ENCODE peak calls at places on chromosome 14, in four cellular contexts. One of them, this sample, is unnamed.

GRCh38 chr14:25836647-25837046 is 761.2 kb downstream of the NOVA1 start:
- DNase-seq in GM12878: no peak
- DNase-seq in HepG2: no peak
- DNase-seq in H1: no peak
- DNase-seq in this sample: no peak

GRCh38 chr14:66813636-66814035 is 305.7 kb downstream of the GPHN start:
- DNase-seq in GM12878: no peak
- DNase-seq in HepG2: no peak
- DNase-seq in H1: no peak
- DNase-seq in this sample: no peak

GRCh38 chr14:44567997-44568396 is 60.9 kb upstream of the FSCB start:
- DNase-seq in GM12878: no peak
- DNase-seq in HepG2: no peak
- DNase-seq in H1: no peak
- DNase-seq in this sample: no peak

GRCh38 chr14:77148510-77149231 is 7.1 kb upstream of the ZDHHC22 start:
- DNase-seq in GM12878: no peak
- DNase-seq in HepG2: no peak
- DNase-seq in H1: no peak
- DNase-seq in this sample: no peak

GRCh38 chr14:95226801-95227200 is 69.5 kb upstream of the DICER1 start:
- DNase-seq in GM12878: no peak
- DNase-seq in HepG2: no peak
- DNase-seq in H1: no peak
- DNase-seq in this sample: no peak

GRCh38 chr14:52012635-52013034 is 23.3 kb downstream of the RTRAF start:
- DNase-seq in GM12878: no peak
- DNase-seq in HepG2: no peak
- DNase-seq in H1: no peak
- DNase-seq in this sample: no peak

GRCh38 chr14:77100961-77101360 is 2.9 kb downstream of the CIPC start:
- DNase-seq in GM12878: no peak
- DNase-seq in HepG2: no peak
- DNase-seq in H1: no peak
- DNase-seq in this sample: no peak

GRCh38 chr14:24037658-24038037 is 14.2 kb upstream of the CARMIL3 start:
- DNase-seq in GM12878: no peak
- DNase-seq in HepG2: no peak
- DNase-seq in H1: no peak
- DNase-seq in this sample: no peak

GRCh38 chr14:63308723-63309317 is 9.9 kb downstream of the GPHB5 start:
- DNase-seq in GM12878: no peak
- DNase-seq in HepG2: peak
- DNase-seq in H1: peak
- DNase-seq in this sample: no peak

GRCh38 chr14:104985675-104986486 is at the start of gene CLBA1:
- DNase-seq in GM12878: peak
- DNase-seq in HepG2: peak
- DNase-seq in H1: no peak
- DNase-seq in this sample: peak

GRCh38 chr14:76844223-76844622 is 18.0 kb downstream of the LRRC74A start:
- DNase-seq in GM12878: no peak
- DNase-seq in HepG2: no peak
- DNase-seq in H1: no peak
- DNase-seq in this sample: no peak

GRCh38 chr14:102323102-102323501 is 3.6 kb downstream of the ZNF839 start:
- DNase-seq in GM12878: no peak
- DNase-seq in HepG2: peak
- DNase-seq in H1: no peak
- DNase-seq in this sample: no peak

GRCh38 chr14:106039400-106039799 is 513.0 kb downstream of the TMEM121 start:
- DNase-seq in GM12878: no peak
- DNase-seq in HepG2: no peak
- DNase-seq in H1: no peak
- DNase-seq in this sample: no peak

GRCh38 chr14:44995770-44996294 is 33.8 kb downstream of the TOGARAM1 start:
- DNase-seq in GM12878: no peak
- DNase-seq in HepG2: no peak
- DNase-seq in H1: no peak
- DNase-seq in this sample: no peak

GRCh38 chr14:33755358-33755757 is 195.5 kb downstream of the EGLN3 start:
- DNase-seq in GM12878: no peak
- DNase-seq in HepG2: no peak
- DNase-seq in H1: no peak
- DNase-seq in this sample: no peak

GRCh38 chr14:40899435-40899834 is 707.2 kb upstream of the LRFN5 start:
- DNase-seq in GM12878: no peak
- DNase-seq in HepG2: no peak
- DNase-seq in H1: no peak
- DNase-seq in this sample: no peak

GRCh38 chr14:62015248-62015647 is 253.0 kb downstream of the SNAPC1 start:
- DNase-seq in GM12878: no peak
- DNase-seq in HepG2: no peak
- DNase-seq in H1: no peak
- DNase-seq in this sample: no peak

GRCh38 chr14:60649815-60650381 is 621 bp upstream of the SIX1 start:
- DNase-seq in GM12878: no peak
- DNase-seq in HepG2: no peak
- DNase-seq in H1: no peak
- DNase-seq in this sample: no peak

GRCh38 chr14:61322011-61322798 is 826 bp downstream of the PRKCH start:
- DNase-seq in GM12878: no peak
- DNase-seq in HepG2: no peak
- DNase-seq in H1: no peak
- DNase-seq in this sample: no peak

GRCh38 chr14:106037380-106037779 is 511.0 kb downstream of the TMEM121 start:
- DNase-seq in GM12878: no peak
- DNase-seq in HepG2: no peak
- DNase-seq in H1: no peak
- DNase-seq in this sample: no peak

GRCh38 chr14:22822017-22822618 is 6.9 kb upstream of the SLC7A7 start:
- DNase-seq in GM12878: no peak
- DNase-seq in HepG2: no peak
- DNase-seq in H1: no peak
- DNase-seq in this sample: no peak

GRCh38 chr14:91409991-91410401 is 7.6 kb downstream of the CCDC88C start:
- DNase-seq in GM12878: no peak
- DNase-seq in HepG2: no peak
- DNase-seq in H1: no peak
- DNase-seq in this sample: no peak

GRCh38 chr14:103870891-103871595 is 23.7 kb upstream of the PPP1R13B start:
- DNase-seq in GM12878: no peak
- DNase-seq in HepG2: no peak
- DNase-seq in H1: no peak
- DNase-seq in this sample: no peak

GRCh38 chr14:103875010-103875409 is 27.6 kb upstream of the PPP1R13B start:
- DNase-seq in GM12878: no peak
- DNase-seq in HepG2: no peak
- DNase-seq in H1: no peak
- DNase-seq in this sample: no peak

GRCh38 chr14:103870144-103870876 is 22.9 kb upstream of the PPP1R13B start:
- DNase-seq in GM12878: no peak
- DNase-seq in HepG2: no peak
- DNase-seq in H1: no peak
- DNase-seq in this sample: no peak

GRCh38 chr14:103871596-103872480 is 24.5 kb upstream of the PPP1R13B start:
- DNase-seq in GM12878: peak
- DNase-seq in HepG2: no peak
- DNase-seq in H1: no peak
- DNase-seq in this sample: no peak

GRCh38 chr14:103872492-103873113 is 25.2 kb upstream of the PPP1R13B start:
- DNase-seq in GM12878: no peak
- DNase-seq in HepG2: no peak
- DNase-seq in H1: no peak
- DNase-seq in this sample: no peak
- H3K9ac ChIP-seq in GM12878: peak
- H3K9ac ChIP-seq in HepG2: no peak
- H3K9ac ChIP-seq in H1: no peak
- H3K9ac ChIP-seq in this sample: peak

GRCh38 chr14:65237023-65237814 is 134.9 kb upstream of the MAX start:
- DNase-seq in GM12878: no peak
- DNase-seq in HepG2: no peak
- DNase-seq in H1: no peak
- DNase-seq in this sample: no peak
- TF ChIP-seq SUZ12 in GM12878: no peak
- TF ChIP-seq SUZ12 in HepG2: no peak
- TF ChIP-seq SUZ12 in H1: no peak
- TF ChIP-seq SUZ12 in this sample: no peak

GRCh38 chr14:74574092-74574438 is 38.0 kb downstream of the LTBP2 start:
- DNase-seq in GM12878: no peak
- DNase-seq in HepG2: no peak
- DNase-seq in H1: no peak
- DNase-seq in this sample: no peak

GRCh38 chr14:74571901-74572828 is 39.9 kb downstream of the LTBP2 start:
- DNase-seq in GM12878: no peak
- DNase-seq in HepG2: peak
- DNase-seq in H1: no peak
- DNase-seq in this sample: no peak

GRCh38 chr14:74574706-74575105 is 37.3 kb downstream of the LTBP2 start:
- DNase-seq in GM12878: no peak
- DNase-seq in HepG2: no peak
- DNase-seq in H1: no peak
- DNase-seq in this sample: no peak

GRCh38 chr14:74572829-74573360 is 39.1 kb downstream of the LTBP2 start:
- DNase-seq in GM12878: no peak
- DNase-seq in HepG2: no peak
- DNase-seq in H1: no peak
- DNase-seq in this sample: no peak

DNA sequence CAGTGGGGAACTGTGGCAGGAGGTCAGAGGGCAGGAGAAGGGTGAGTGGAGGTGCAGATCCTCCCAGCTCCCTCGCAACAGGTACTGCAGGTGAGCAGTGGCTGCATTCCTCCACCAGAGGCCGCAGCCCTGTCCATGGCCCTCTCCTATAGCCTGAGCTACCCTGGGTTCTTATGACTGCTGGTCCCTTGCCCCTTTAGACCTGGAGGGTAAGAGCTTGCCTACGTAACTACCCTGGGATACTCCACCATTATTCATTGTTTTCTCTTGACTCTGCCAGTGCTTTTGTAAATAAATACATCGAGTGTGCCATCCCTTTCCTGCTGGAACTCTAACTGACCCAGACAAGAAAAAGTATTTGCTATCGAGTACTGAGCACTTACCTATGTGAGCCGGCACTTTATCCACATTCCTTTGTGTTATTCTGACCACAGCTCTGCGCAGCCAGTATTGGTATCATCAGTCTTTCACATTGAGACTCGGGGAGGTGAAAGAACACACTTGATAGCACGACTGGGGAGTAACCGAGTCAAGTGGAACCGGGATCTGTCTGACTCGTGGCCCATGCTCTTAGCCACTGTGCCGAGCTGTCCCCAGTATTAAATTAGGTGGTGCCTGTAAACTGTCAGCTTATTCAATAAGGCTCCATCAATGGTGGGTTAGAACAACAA is 38.5 kb downstream of the LTBP2 start:
- DNase-seq in GM12878: no peak
- DNase-seq in HepG2: no peak
- DNase-seq in H1: no peak
- DNase-seq in this sample: no peak
- H3K9ac ChIP-seq in GM12878: no peak
- H3K9ac ChIP-seq in HepG2: no peak
- H3K9ac ChIP-seq in H1: no peak
- H3K9ac ChIP-seq in this sample: no peak

GRCh38 chr14:30751646-30752416 is 122.5 kb upstream of the COCH start:
- DNase-seq in GM12878: no peak
- DNase-seq in HepG2: no peak
- DNase-seq in H1: no peak
- DNase-seq in this sample: no peak
- TF ChIP-seq SUZ12 in GM12878: no peak
- TF ChIP-seq SUZ12 in HepG2: no peak
- TF ChIP-seq SUZ12 in H1: no peak
- TF ChIP-seq SUZ12 in this sample: no peak

DNA sequence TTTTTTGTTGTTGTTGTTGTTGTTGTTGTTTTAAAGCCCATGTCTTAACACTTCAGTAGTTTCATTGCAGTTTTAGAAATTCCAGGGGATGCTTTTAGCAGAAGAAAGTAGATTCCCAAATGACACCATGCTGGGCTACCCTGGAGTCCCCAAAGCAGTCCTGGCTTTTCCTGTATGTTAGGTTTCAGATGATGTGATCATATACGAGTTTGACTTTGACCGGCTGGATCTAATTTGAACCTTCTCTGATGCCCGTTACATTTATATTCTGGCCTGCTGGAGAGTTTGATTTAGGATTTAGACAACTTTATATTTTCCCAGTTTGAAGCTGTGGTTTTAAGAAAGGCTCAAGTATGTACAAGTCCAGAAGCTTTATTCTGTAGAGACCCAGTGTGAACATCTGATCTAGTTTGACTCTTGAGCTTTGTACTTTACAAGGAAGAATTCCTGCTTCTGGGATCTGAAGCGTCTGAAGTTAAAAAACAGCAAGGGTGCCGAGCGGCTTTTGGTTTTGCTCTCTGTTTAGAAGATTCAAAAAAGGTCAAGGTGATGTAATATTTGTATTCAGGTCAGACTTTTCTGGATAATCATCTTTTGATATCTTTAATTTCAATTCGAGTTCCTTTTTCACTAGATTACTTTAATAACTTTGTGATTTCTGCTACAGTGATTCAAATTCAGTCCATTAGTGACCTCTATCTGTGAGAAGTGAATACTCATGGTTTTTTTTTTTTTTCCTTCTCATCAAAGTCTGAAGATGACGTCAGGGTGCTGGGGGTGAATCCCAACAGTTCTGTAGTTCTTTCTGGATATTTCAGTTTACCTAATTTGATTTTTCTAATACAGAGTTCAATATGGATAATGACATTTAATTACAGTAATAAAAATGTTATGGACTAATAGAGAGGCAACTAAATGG is 6.2 kb downstream of the FLRT2 start:
- DNase-seq in GM12878: no peak
- DNase-seq in HepG2: peak
- DNase-seq in H1: no peak
- DNase-seq in this sample: no peak
- H3K9ac ChIP-seq in GM12878: no peak
- H3K9ac ChIP-seq in HepG2: no peak
- H3K9ac ChIP-seq in H1: no peak
- H3K9ac ChIP-seq in this sample: no peak